ENCODE peak calls at places on chromosomes 2 and 18, in five cellular contexts. Q is fibroblast of the aortic adventitia; P is stimulated activated CD4-positive, alpha-beta T cell treated with anti-CD3 and anti-CD28 coated beads, Interleukin-4, amount 100 ng/mL, for 1 hour; B is kidney tubule cell; A is GM23338. I is an unnamed sample.

GRCh38 chr2:85886585-85886984 is 2.2 kb downstream of the ST3GAL5 start:
- DNase-seq in Q (peak; percentile 94), P (peak; percentile 68), B (peak; percentile 83), A (no peak), I (peak; percentile 93)

GRCh38 chr2:108074945-108075344 is 88.6 kb downstream of the SLC5A7 start:
- DNase-seq in Q (no peak), P (no peak), B (no peak), A (peak; percentile 44), I (no peak)

GRCh38 chr2:222568866-222569265 is 87.0 kb downstream of the FARSB start:
- DNase-seq in Q (peak; percentile 72), P (no peak), B (peak; percentile 33), A (peak; percentile 32), I (peak; percentile 22)

GRCh38 chr18:54734059-54734458 is 94.2 kb upstream of the RAB27B start:
- DNase-seq in Q (peak; percentile 89), P (no peak), B (peak; percentile 83), A (no peak), I (peak; percentile 97)

GRCh38 chr2:161085041-161085598 is 75.1 kb upstream of the TANK start:
- DNase-seq in Q (peak; percentile 37), P (no peak), B (no peak), A (no peak), I (no peak)

GRCh38 chr2:158599609-158600008 is 142.9 kb downstream of the PKP4 start:
- DNase-seq in Q (peak; percentile 18), P (no peak), B (peak; percentile 3), A (no peak), I (no peak)

GRCh38 chr2:205403244-205403845 is 279.0 kb upstream of the NRP2 start:
- DNase-seq in Q (peak; percentile 87), P (no peak), B (peak; percentile 28), A (no peak), I (no peak)

GRCh38 chr2:24702800-24703199 is 90.4 kb downstream of the PTRHD1 start:
- DNase-seq in Q (peak; percentile 78), P (no peak), B (peak; percentile 84), A (no peak), I (peak; percentile 85)

GRCh38 chr2:233857511-233858118 is 3.3 kb upstream of the HJURP start:
- DNase-seq in Q (no peak), P (peak; percentile 62), B (peak; percentile 49), A (peak; percentile 73), I (peak; percentile 63)

I was measured in epithelial cell of esophagus.